ENCODE peak calls at places on chromosome X, in four cellular contexts. N is SK-N-SH, M is HepG2, Q is K562. V is an unnamed sample.

GRCh38 chrX:41491267-41492004 is 44.3 kb downstream of the NYX start:
- DNase-seq in N (no peak), Q (no peak), M (no peak), V (no peak)

GRCh38 chrX:10159069-10159468 is 2.3 kb downstream of the CLCN4 start:
- DNase-seq in M (no peak), N (peak; percentile 39), Q (peak; percentile 50), V (no peak)

GRCh38 chrX:136319600-136319999 is 18.8 kb downstream of the ADGRG4 start:
- DNase-seq in N (no peak), Q (no peak), M (no peak), V (no peak)

GRCh38 chrX:129161108-129161507 is 362.2 kb downstream of the SMARCA1 start:
- DNase-seq in M (peak; percentile 5), Q (no peak), N (no peak), V (peak; percentile 12)

GRCh38 chrX:148448686-148449085 is 51.7 kb upstream of the AFF2 start:
- DNase-seq in N (no peak), M (no peak), Q (no peak), V (no peak)

GRCh38 chrX:3142259-3143042 is 101.2 kb downstream of the ARSF start:
- DNase-seq in Q (no peak), N (no peak), M (no peak), V (no peak)

GRCh38 chrX:134685662-134686061 is 27.4 kb upstream of the PLAC1 start:
- DNase-seq in M (no peak), N (no peak), Q (no peak), V (no peak)

GRCh38 chrX:129655547-129656248 is 942 bp upstream of the APLN start:
- DNase-seq in N (no peak), Q (no peak), M (no peak), V (peak; percentile 29)

GRCh38 chrX:23898412-23898959 is 9.3 kb downstream of the APOO start:
- DNase-seq in Q (no peak), N (no peak), M (no peak), V (no peak)

GRCh38 chrX:119885554-119886428 is 9.9 kb upstream of the AKAP14 start:
- DNase-seq in M (peak; percentile 98), N (no peak), Q (no peak), V (no peak)

GRCh38 chrX:23134171-23134570 is 134.4 kb downstream of the DDX53 start:
- DNase-seq in N (no peak), M (no peak), Q (no peak), V (no peak)

GRCh38 chrX:132676561-132677186 is 187.8 kb upstream of the MBNL3 start:
- DNase-seq in M (no peak), N (no peak), Q (no peak), V (no peak)

GRCh38 chrX:12439396-12439795 is 301.1 kb downstream of the FRMPD4 start:
- DNase-seq in Q (no peak), M (no peak), N (no peak), V (no peak)

GRCh38 chrX:11381464-11381863 is 88.3 kb downstream of the AMELX start:
- DNase-seq in M (peak; percentile 25), N (peak; percentile 20), Q (peak; percentile 35), V (peak; percentile 11)

GRCh38 chrX:31166416-31166815 is 94.6 kb upstream of the FTHL17 start:
- DNase-seq in N (no peak), Q (no peak), M (no peak), V (no peak)

GRCh38 chrX:23008431-23009099 is 8.8 kb downstream of the DDX53 start:
- DNase-seq in Q (no peak), M (peak; percentile 1), N (peak; percentile 20), V (no peak)

GRCh38 chrX:45900751-45901150 is 644.5 kb downstream of the ZNF674 start:
- DNase-seq in M (no peak), Q (no peak), N (no peak), V (no peak)

GRCh38 chrX:50375481-50376267 is 95.0 kb downstream of the DGKK start:
- DNase-seq in Q (no peak), M (no peak), N (no peak), V (no peak)
- TF ChIP-seq FOXJ3 in Q (no peak), M (no peak), N (no peak), V (no peak)

DNA sequence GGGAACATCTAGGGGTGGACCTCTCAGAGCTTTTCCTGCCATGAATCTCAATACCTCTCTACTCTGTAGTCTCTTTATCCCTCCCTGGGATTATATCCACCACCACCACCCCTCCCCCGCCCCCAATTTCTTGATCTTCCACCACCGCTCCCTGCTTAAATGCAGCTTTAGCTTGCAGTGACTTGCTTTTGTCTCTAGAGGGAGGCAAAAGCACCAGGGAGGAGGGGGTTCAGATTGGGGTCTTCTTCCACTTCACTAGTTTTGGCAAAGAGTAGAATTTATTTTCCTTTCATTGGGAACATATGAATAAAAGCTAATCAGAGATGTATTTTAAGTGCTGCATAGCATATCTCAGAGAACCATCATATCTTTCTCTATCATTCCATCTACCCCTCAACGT is 5.5 kb downstream of the ARHGAP36 start:
- DNase-seq in M (no peak), Q (peak; percentile 11), N (peak; percentile 49), V (no peak)
- TF ChIP-seq FOXJ3 in M (no peak), Q (no peak), N (no peak), V (no peak)

GRCh38 chrX:35622021-35622420 is 176.1 kb upstream of the MAGEB16 start:
- DNase-seq in N (no peak), Q (no peak), M (no peak), V (no peak)

GRCh38 chrX:35622601-35623000 is 175.5 kb upstream of the MAGEB16 start:
- DNase-seq in M (no peak), N (no peak), Q (no peak), V (no peak)

DNA sequence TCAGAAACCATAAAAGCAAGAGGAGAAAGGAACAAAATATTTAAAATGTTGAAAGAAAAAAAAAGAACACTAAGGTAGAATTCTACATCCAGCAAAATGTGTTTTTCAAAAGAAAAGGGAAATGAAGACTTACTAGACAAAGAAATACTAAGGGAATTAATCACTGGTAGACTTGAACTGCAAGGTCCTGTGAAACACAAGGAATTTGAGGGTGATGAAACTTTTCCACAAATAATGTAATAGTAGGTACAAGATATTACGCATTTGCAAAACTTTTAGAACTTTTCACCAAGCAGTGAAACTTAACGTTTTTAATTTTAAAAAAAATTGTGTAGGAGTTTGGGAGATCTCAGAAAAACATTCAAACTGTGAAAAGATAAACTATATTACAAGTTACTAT is 180.3 kb upstream of the MAGEB16 start:
- DNase-seq in M (no peak), N (no peak), Q (no peak), V (no peak)
- TF ChIP-seq FOXJ3 in M (no peak), N (no peak), Q (no peak), V (no peak)

GRCh38 chrX:56281789-56282188 is 49.6 kb downstream of the KLF8 start:
- DNase-seq in N (peak; percentile 3), Q (no peak), M (peak; percentile 8), V (no peak)
- TF ChIP-seq FOXJ3 in N (no peak), Q (no peak), M (no peak), V (no peak)

GRCh38 chrX:150475466-150475865 is 93.0 kb upstream of the MTM1 start:
- DNase-seq in N (no peak), M (no peak), Q (no peak), V (no peak)
- TF ChIP-seq FOXJ3 in N (no peak), M (no peak), Q (no peak), V (no peak)

DNA sequence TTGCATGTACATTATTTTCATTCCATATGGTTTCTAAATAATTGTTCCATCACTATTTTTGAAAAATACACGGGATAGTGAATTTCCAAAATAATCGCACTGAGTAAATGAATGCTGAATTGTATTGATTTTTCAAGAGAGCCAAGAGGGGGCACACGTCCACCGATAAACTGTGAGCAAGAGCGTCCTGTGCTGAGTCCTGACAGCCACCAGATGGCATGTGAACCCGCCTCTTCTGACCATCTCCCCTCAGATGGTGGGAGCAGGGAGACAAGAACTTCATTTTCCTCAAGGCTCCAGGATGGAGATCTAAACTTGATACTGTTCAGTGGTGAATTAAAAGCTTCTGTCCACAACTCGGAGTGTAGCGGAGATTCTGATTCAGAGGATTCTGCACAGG is 30.6 kb upstream of the IL9R start:
- DNase-seq in M (peak; percentile 54), N (peak; percentile 65), Q (peak; percentile 61), V (peak; percentile 39)
- TF ChIP-seq FOXJ3 in M (no peak), N (no peak), Q (no peak), V (no peak)

DNA sequence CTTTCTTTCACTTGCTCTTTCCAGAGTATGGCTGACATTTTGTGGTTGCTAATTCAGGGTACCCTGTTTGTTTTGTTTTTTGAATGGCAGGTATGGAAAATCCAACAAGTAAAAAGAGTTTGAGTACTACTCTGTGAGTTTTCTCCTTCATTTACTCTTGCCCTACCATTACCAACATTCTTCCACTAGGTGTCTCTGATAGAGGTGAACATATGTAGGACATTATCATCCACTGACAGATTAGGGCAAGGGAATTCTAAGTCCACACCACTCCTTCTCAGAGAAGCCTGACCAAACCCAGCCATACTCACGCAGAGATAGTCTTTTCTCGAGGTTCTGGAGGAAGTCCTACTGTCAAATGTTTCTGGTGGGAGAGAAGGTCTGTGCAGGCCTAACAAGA is 36.7 kb upstream of the HDAC8 start:
- DNase-seq in N (no peak), M (peak; percentile 0), Q (peak; percentile 8), V (no peak)
- TF ChIP-seq FOXJ3 in N (no peak), M (no peak), Q (no peak), V (no peak)

DNA sequence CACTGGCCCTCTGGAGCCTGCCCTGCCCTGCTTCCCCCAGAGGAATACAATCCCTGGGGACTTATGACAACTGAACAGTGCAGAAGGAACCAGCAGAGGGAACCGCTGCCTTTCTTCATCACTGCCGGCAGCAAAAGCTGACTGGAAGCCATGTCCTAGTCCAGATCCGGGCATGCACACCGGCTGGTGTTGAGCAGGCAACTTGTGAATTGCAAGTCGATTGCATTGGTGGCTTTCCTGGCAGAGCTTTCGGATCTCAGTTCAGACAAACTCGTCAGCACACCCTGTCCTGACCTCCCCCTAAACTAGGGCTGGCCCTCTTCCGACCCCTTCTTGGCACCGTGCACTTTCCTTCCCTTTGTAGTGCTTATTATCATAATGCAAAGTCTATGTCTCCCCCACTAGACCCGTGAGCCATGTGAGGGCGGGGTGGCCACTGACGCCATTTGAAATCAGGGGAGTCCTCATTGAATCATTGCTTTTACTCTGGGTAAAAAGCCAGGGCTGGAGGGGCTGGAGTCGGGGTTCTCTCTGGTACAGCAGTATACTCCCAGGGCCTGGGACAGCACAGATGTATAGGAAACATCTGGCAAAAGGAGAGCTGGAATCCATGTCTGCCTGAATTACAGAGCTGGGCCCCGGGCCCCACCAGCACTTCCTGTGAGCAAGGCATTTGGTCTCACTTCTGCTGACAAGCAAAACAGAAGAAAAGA is 1.8 kb downstream of the ARHGAP4 start:
- DNase-seq in N (no peak), Q (no peak), M (peak; percentile 58), V (no peak)
- TF ChIP-seq FOXJ3 in N (no peak), Q (no peak), M (no peak), V (no peak)

DNA sequence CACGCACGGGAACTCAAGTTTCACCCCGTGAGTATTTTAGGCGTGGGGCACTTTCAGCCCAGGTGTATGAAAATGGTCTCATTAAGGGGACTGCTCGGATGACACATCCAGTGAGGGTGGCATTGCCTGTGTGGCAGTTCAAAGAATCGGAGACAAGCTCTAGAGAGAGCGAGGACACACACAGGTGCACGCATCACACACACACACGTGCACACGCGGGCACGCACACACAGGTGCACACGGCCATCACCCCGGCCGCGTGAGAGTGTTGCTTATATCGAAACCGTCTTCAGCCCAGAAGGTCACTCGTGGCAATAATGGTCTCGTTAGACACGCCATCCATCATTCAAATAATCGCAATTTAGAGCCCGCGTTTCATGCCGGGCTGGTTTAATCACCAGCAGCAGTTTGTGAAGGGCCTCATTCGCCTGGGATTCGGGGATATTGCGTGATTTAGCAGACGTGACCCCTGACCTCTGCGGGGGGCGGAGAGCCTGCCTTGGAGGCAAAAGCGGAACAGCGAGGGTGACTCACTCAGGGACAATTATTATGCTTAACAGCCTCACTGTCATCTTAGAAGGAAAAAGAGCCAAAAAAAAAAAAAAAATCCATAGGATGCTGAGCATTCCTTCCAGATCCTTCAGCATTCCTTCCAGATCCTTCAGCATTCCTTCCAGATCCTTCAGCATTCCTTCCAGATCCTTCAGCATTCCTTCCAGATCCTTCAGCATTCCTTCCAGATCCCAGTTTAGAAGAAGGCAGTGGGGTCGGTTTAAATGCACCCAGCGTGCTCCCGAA is 89.4 kb upstream of the PPP2R3B start:
- DNase-seq in N (no peak), Q (no peak), M (no peak), V (peak; percentile 50)
- TF ChIP-seq FOXJ3 in N (no peak), Q (no peak), M (no peak), V (no peak)